ENCODE peak calls at places on chromosomes 5 and 9, in four cellular contexts. H is Right ventricle myocardium inferior; V is iris pigment epithelial cell; Q is stimulated activated CD4-positive, alpha-beta T cell treated with anti-CD3 and anti-CD28 coated beads, Interleukin-4, amount 100 ng/mL, for 48 hours. W is an unnamed sample.

GRCh38 chr5:176427971-176428370 is 11.6 kb upstream of the CLTB start:
- DNase-seq in Q (no peak), V (no peak), H (no peak), W (no peak)

GRCh38 chr5:18811616-18812015 is 1176.4 kb downstream of the CDH18 start:
- DNase-seq in V (no peak), H (no peak), Q (no peak), W (no peak)

GRCh38 chr9:38318755-38319495 is 73.6 kb upstream of the ALDH1B1 start:
- DNase-seq in Q (no peak), H (no peak), V (peak; percentile 61), W (no peak)

GRCh38 chr5:59354274-59354673 is 539.3 kb downstream of the PDE4D start:
- DNase-seq in Q (no peak), H (no peak), V (peak; percentile 42), W (no peak)

GRCh38 chr5:140259509-140259908 is 43.4 kb downstream of the PFDN1 start:
- DNase-seq in V (no peak), Q (no peak), H (no peak), W (no peak)

GRCh38 chr5:107134931-107135330 is 535.8 kb downstream of the EFNA5 start:
- DNase-seq in Q (no peak), V (peak; percentile 21), H (no peak), W (no peak)

GRCh38 chr5:96384353-96384752 is 48.7 kb downstream of the PCSK1 start:
- DNase-seq in V (peak; percentile 66), H (peak; percentile 58), Q (no peak), W (no peak)

GRCh38 chr5:178293400-178293799 is 60.8 kb upstream of the PHYKPL start:
- DNase-seq in H (peak; percentile 42), V (no peak), Q (no peak), W (no peak)

GRCh38 chr9:134396825-134397224 is 70.6 kb downstream of the RXRA start:
- DNase-seq in Q (no peak), V (no peak), H (no peak), W (no peak)

GRCh38 chr9:30362368-30362767 is 2022.1 kb upstream of the ACO1 start:
- DNase-seq in V (no peak), Q (no peak), H (no peak), W (no peak)

GRCh38 chr5:90134892-90135291 is 274.7 kb downstream of the CETN3 start:
- DNase-seq in H (no peak), Q (no peak), V (peak; percentile 94), W (no peak)

GRCh38 chr5:107400328-107400727 is 270.4 kb downstream of the EFNA5 start:
- DNase-seq in V (no peak), H (no peak), Q (no peak), W (no peak)

GRCh38 chr9:108475813-108476212 is 380.0 kb downstream of the ACTL7B start:
- DNase-seq in H (no peak), V (no peak), Q (no peak), W (no peak)